ENCODE peak calls at places on chromosomes 16 and 17, in nine cellular contexts. One of them, this sample, is unnamed.

GRCh38 chr16:78310990-78311561 is 211.6 kb downstream of the WWOX start:
- DNase-seq in SJCRH30: no peak
- DNase-seq in GM23248: no peak
- DNase-seq in NT2/D1: peak
- DNase-seq in fibroblast of the aortic adventitia: no peak
- DNase-seq in tibial artery: no peak
- DNase-seq in cardiac muscle cell: no peak
- DNase-seq in A549: no peak
- DNase-seq in kidney epithelial cell: no peak
- DNase-seq in this sample: no peak

GRCh38 chr17:82013341-82013740 is 9.3 kb downstream of the CENPX start:
- DNase-seq in SJCRH30: peak
- DNase-seq in GM23248: no peak
- DNase-seq in NT2/D1: no peak
- DNase-seq in fibroblast of the aortic adventitia: peak
- DNase-seq in tibial artery: no peak
- DNase-seq in cardiac muscle cell: no peak
- DNase-seq in A549: no peak
- DNase-seq in kidney epithelial cell: no peak
- DNase-seq in this sample: no peak

GRCh38 chr16:85326113-85326793 is 214.0 kb upstream of the CIBAR2 start:
- DNase-seq in SJCRH30: no peak
- DNase-seq in GM23248: peak
- DNase-seq in NT2/D1: no peak
- DNase-seq in fibroblast of the aortic adventitia: no peak
- DNase-seq in tibial artery: no peak
- DNase-seq in cardiac muscle cell: peak
- DNase-seq in A549: no peak
- DNase-seq in kidney epithelial cell: no peak
- DNase-seq in this sample: no peak

GRCh38 chr16:57192720-57193486 is 6.8 kb downstream of the RSPRY1 start:
- DNase-seq in SJCRH30: no peak
- DNase-seq in GM23248: peak
- DNase-seq in NT2/D1: no peak
- DNase-seq in fibroblast of the aortic adventitia: peak
- DNase-seq in tibial artery: no peak
- DNase-seq in cardiac muscle cell: peak
- DNase-seq in A549: no peak
- DNase-seq in kidney epithelial cell: peak
- DNase-seq in this sample: no peak

GRCh38 chr16:27779719-27780161 is 229.8 kb downstream of the KATNIP start:
- DNase-seq in SJCRH30: no peak
- DNase-seq in GM23248: peak
- DNase-seq in NT2/D1: peak
- DNase-seq in fibroblast of the aortic adventitia: peak
- DNase-seq in tibial artery: no peak
- DNase-seq in cardiac muscle cell: peak
- DNase-seq in A549: peak
- DNase-seq in kidney epithelial cell: no peak
- DNase-seq in this sample: peak

GRCh38 chr16:85330694-85331188 is 218.5 kb upstream of the CIBAR2 start:
- DNase-seq in SJCRH30: peak
- DNase-seq in GM23248: peak
- DNase-seq in NT2/D1: peak
- DNase-seq in fibroblast of the aortic adventitia: peak
- DNase-seq in tibial artery: no peak
- DNase-seq in cardiac muscle cell: peak
- DNase-seq in A549: peak
- DNase-seq in kidney epithelial cell: peak
- DNase-seq in this sample: peak

GRCh38 chr17:19317359-19318095 is 45.0 kb downstream of the B9D1 start:
- DNase-seq in SJCRH30: peak
- DNase-seq in GM23248: peak
- DNase-seq in NT2/D1: peak
- DNase-seq in fibroblast of the aortic adventitia: peak
- DNase-seq in tibial artery: no peak
- DNase-seq in cardiac muscle cell: peak
- DNase-seq in A549: no peak
- DNase-seq in kidney epithelial cell: peak
- DNase-seq in this sample: peak

GRCh38 chr17:43778337-43779144 is at the start of gene DUSP3:
- DNase-seq in SJCRH30: peak
- DNase-seq in GM23248: peak
- DNase-seq in NT2/D1: peak
- DNase-seq in fibroblast of the aortic adventitia: peak
- DNase-seq in tibial artery: peak
- DNase-seq in cardiac muscle cell: peak
- DNase-seq in A549: peak
- DNase-seq in kidney epithelial cell: peak
- DNase-seq in this sample: peak

GRCh38 chr17:9018731-9019130 is 2.6 kb upstream of the NTN1 start:
- DNase-seq in SJCRH30: no peak
- DNase-seq in GM23248: peak
- DNase-seq in NT2/D1: no peak
- DNase-seq in fibroblast of the aortic adventitia: no peak
- DNase-seq in tibial artery: peak
- DNase-seq in cardiac muscle cell: no peak
- DNase-seq in A549: no peak
- DNase-seq in kidney epithelial cell: no peak
- DNase-seq in this sample: no peak

GRCh38 chr17:7133916-7134315 is 19.3 kb upstream of the ASGR2 start:
- DNase-seq in SJCRH30: no peak
- DNase-seq in GM23248: no peak
- DNase-seq in NT2/D1: no peak
- DNase-seq in fibroblast of the aortic adventitia: no peak
- DNase-seq in tibial artery: no peak
- DNase-seq in cardiac muscle cell: no peak
- DNase-seq in A549: no peak
- DNase-seq in kidney epithelial cell: no peak
- DNase-seq in this sample: no peak

GRCh38 chr17:7138800-7139381 is 24.3 kb upstream of the ASGR2 start:
- DNase-seq in SJCRH30: no peak
- DNase-seq in GM23248: no peak
- DNase-seq in NT2/D1: no peak
- DNase-seq in fibroblast of the aortic adventitia: no peak
- DNase-seq in tibial artery: no peak
- DNase-seq in cardiac muscle cell: no peak
- DNase-seq in A549: no peak
- DNase-seq in kidney epithelial cell: no peak
- DNase-seq in this sample: no peak

GRCh38 chr17:7136266-7136877 is 21.8 kb upstream of the ASGR2 start:
- DNase-seq in SJCRH30: peak
- DNase-seq in GM23248: peak
- DNase-seq in NT2/D1: peak
- DNase-seq in fibroblast of the aortic adventitia: peak
- DNase-seq in tibial artery: peak
- DNase-seq in cardiac muscle cell: peak
- DNase-seq in A549: peak
- DNase-seq in kidney epithelial cell: peak
- DNase-seq in this sample: peak

GRCh38 chr17:7139400-7139799 is 24.8 kb upstream of the ASGR2 start:
- DNase-seq in SJCRH30: no peak
- DNase-seq in GM23248: no peak
- DNase-seq in NT2/D1: no peak
- DNase-seq in fibroblast of the aortic adventitia: no peak
- DNase-seq in tibial artery: no peak
- DNase-seq in cardiac muscle cell: no peak
- DNase-seq in A549: no peak
- DNase-seq in kidney epithelial cell: no peak
- DNase-seq in this sample: no peak

GRCh38 chr17:7137182-7137943 is 22.7 kb upstream of the ASGR2 start:
- DNase-seq in SJCRH30: no peak
- DNase-seq in GM23248: peak
- DNase-seq in NT2/D1: no peak
- DNase-seq in fibroblast of the aortic adventitia: no peak
- DNase-seq in tibial artery: no peak
- DNase-seq in cardiac muscle cell: no peak
- DNase-seq in A549: no peak
- DNase-seq in kidney epithelial cell: no peak
- DNase-seq in this sample: no peak
- H3K4me3 ChIP-seq in SJCRH30: no peak
- H3K4me3 ChIP-seq in GM23248: no peak
- H3K4me3 ChIP-seq in NT2/D1: no peak
- H3K4me3 ChIP-seq in fibroblast of the aortic adventitia: no peak
- H3K4me3 ChIP-seq in tibial artery: no peak
- H3K4me3 ChIP-seq in cardiac muscle cell: no peak
- H3K4me3 ChIP-seq in A549: no peak
- H3K4me3 ChIP-seq in kidney epithelial cell: no peak
- H3K4me3 ChIP-seq in this sample: no peak

DNA sequence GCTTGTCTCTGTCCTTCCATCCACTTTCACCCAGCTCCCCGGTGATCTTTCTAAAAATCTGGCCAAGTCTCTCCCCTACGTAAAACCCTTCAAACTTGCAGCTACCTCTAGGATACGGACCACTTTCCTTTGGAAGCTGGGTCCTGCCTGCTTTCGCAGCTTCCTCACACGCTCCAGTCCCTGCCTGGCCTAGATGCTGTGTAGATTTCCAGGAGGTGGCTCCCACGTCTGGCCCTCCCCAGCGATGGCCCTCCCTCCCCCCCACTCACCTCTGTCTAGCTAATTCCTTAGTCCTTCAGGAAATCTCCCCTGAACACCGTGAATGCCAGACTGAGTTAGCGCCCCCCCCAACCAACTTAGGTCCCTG is 579 bp upstream of the LRRC59 start:
- DNase-seq in SJCRH30: no peak
- DNase-seq in GM23248: no peak
- DNase-seq in NT2/D1: no peak
- DNase-seq in fibroblast of the aortic adventitia: no peak
- DNase-seq in tibial artery: no peak
- DNase-seq in cardiac muscle cell: no peak
- DNase-seq in A549: no peak
- DNase-seq in kidney epithelial cell: no peak
- DNase-seq in this sample: no peak
- H3K4me3 ChIP-seq in SJCRH30: peak
- H3K4me3 ChIP-seq in GM23248: peak
- H3K4me3 ChIP-seq in NT2/D1: peak
- H3K4me3 ChIP-seq in fibroblast of the aortic adventitia: no peak
- H3K4me3 ChIP-seq in tibial artery: peak
- H3K4me3 ChIP-seq in cardiac muscle cell: peak
- H3K4me3 ChIP-seq in A549: peak
- H3K4me3 ChIP-seq in kidney epithelial cell: no peak
- H3K4me3 ChIP-seq in this sample: peak

DNA sequence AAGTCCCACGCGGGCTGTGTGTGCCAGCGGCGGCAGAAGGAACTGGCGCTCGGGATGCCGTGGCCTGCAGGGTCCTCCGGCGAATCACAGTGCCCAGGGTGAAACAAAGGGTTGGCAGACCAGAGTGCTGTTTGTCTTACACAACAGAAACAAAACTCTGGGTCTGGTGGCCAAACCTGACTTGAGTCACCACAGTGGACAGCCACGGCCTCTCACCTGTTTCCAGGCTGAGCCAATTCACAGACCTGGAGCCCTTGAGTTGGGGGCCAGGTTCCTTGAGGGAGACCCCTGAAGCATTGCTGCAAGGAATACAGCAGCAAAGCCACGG is 2.1 kb upstream of the CHMP6 start:
- DNase-seq in SJCRH30: no peak
- DNase-seq in GM23248: no peak
- DNase-seq in NT2/D1: no peak
- DNase-seq in fibroblast of the aortic adventitia: no peak
- DNase-seq in tibial artery: no peak
- DNase-seq in cardiac muscle cell: no peak
- DNase-seq in A549: no peak
- DNase-seq in kidney epithelial cell: no peak
- DNase-seq in this sample: no peak
- H3K4me3 ChIP-seq in SJCRH30: no peak
- H3K4me3 ChIP-seq in GM23248: no peak
- H3K4me3 ChIP-seq in NT2/D1: no peak
- H3K4me3 ChIP-seq in fibroblast of the aortic adventitia: no peak
- H3K4me3 ChIP-seq in tibial artery: no peak
- H3K4me3 ChIP-seq in cardiac muscle cell: no peak
- H3K4me3 ChIP-seq in A549: no peak
- H3K4me3 ChIP-seq in kidney epithelial cell: no peak
- H3K4me3 ChIP-seq in this sample: no peak

DNA sequence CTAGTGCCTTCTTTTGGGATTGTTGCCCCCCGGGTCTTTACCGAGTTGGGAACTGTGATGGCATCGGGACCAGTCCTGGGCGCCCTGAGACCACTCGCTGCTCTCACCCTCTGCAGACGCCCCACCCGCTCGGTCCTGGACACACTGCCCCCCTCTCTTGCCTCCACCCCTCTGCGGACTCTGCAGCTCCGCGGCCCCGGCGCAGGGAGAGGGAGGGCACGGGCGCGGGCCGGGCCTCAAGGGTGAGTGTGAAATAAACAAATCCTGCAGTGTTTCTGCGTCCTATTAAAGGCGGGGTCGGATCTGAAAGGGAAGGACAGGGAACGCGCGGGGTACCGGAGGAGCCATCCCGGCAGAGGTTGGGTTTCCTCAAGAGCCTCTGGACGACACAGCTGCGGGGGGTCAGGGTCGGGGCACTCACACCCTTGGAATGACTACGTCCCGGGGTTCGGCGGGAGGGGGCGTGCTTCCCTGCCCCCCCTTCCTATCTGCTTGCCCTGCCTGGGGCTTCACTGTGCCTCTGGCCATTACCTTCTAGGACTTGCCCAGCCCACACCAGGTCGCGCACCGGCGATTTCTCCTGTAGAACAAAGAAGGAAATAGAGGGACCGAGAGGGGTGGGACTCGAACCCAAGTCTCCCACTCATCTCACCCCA is 514 bp upstream of the HSF4 start:
- DNase-seq in SJCRH30: no peak
- DNase-seq in GM23248: no peak
- DNase-seq in NT2/D1: no peak
- DNase-seq in fibroblast of the aortic adventitia: no peak
- DNase-seq in tibial artery: no peak
- DNase-seq in cardiac muscle cell: no peak
- DNase-seq in A549: no peak
- DNase-seq in kidney epithelial cell: no peak
- DNase-seq in this sample: no peak
- H3K4me3 ChIP-seq in SJCRH30: no peak
- H3K4me3 ChIP-seq in GM23248: no peak
- H3K4me3 ChIP-seq in NT2/D1: peak
- H3K4me3 ChIP-seq in fibroblast of the aortic adventitia: peak
- H3K4me3 ChIP-seq in tibial artery: peak
- H3K4me3 ChIP-seq in cardiac muscle cell: peak
- H3K4me3 ChIP-seq in A549: no peak
- H3K4me3 ChIP-seq in kidney epithelial cell: peak
- H3K4me3 ChIP-seq in this sample: no peak

DNA sequence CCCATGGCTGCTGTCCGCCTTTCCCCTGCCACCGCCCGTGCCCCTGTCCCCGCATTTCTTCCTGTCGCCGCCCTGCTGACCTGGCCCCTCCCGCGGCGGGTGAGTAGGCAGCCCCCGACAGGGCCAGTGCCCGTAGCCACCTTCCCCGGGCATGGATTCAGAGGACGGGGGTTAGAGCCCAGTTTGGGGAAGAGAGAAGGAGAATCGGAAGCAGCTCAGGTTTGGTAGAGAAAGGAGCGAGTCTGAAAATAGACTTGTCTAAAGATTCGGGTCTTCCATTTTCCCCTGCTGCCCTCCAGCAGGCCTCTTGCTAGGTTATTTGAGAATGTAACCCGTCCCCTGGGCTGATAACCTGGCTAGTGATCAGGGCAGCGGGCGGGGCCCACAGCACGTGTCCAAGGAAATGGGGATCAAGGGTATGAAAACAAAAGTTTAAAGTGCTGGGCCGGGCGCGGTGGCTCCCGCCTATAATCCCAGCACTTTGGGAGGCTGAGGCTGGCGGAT is 7.9 kb upstream of the CLDN9 start:
- DNase-seq in SJCRH30: no peak
- DNase-seq in GM23248: no peak
- DNase-seq in NT2/D1: no peak
- DNase-seq in fibroblast of the aortic adventitia: no peak
- DNase-seq in tibial artery: no peak
- DNase-seq in cardiac muscle cell: no peak
- DNase-seq in A549: peak
- DNase-seq in kidney epithelial cell: no peak
- DNase-seq in this sample: no peak
- H3K4me3 ChIP-seq in SJCRH30: no peak
- H3K4me3 ChIP-seq in GM23248: peak
- H3K4me3 ChIP-seq in NT2/D1: peak
- H3K4me3 ChIP-seq in fibroblast of the aortic adventitia: no peak
- H3K4me3 ChIP-seq in tibial artery: peak
- H3K4me3 ChIP-seq in cardiac muscle cell: peak
- H3K4me3 ChIP-seq in A549: peak
- H3K4me3 ChIP-seq in kidney epithelial cell: peak
- H3K4me3 ChIP-seq in this sample: peak

This sample was measured in HAP-1.